ENCODE peak calls at places on chromosomes 2 and 18, in six cellular contexts. B is fibroblast of villous mesenchyme, Y is AG09319, O is heart left ventricle, I is HFFc6, G is GM06990. Z is an unnamed sample.
A peak's percentile ranks its signal among the peaks of the same experiment; 100 is the strongest.

GRCh38 chr18:13563390-13563805 is 163.0 kb downstream of the FAM210A start:
- DNase-seq in B (no peak), Y (no peak), O (no peak), I (no peak), G (peak; percentile 37), Z (no peak)

GRCh38 chr2:223576873-223577272 is 25.3 kb downstream of the SCG2 start:
- DNase-seq in B (peak; percentile 99), Y (peak; percentile 86), O (no peak), I (peak; percentile 88), G (no peak), Z (peak; percentile 43)

GRCh38 chr2:187299122-187299906 is 148.7 kb downstream of the CALCRL start:
- DNase-seq in B (no peak), Y (no peak), O (no peak), I (no peak), G (no peak), Z (no peak)

GRCh38 chr2:230714122-230714453 is 1.4 kb downstream of the CAB39 start:
- DNase-seq in B (peak; percentile 85), Y (no peak), O (no peak), I (peak; percentile 78), G (no peak), Z (peak; percentile 60)

GRCh38 chr2:60446413-60447358 is 106.8 kb downstream of the BCL11A start:
- DNase-seq in B (no peak), Y (no peak), O (no peak), I (no peak), G (peak; percentile 72), Z (no peak)

GRCh38 chr18:48036641-48037421 is 106.4 kb upstream of the SMAD2 start:
- DNase-seq in B (no peak), Y (no peak), O (no peak), I (no peak), G (no peak), Z (no peak)

GRCh38 chr2:238939074-238939473 is 91.2 kb downstream of the TWIST2 start:
- DNase-seq in B (peak; percentile 87), Y (peak; percentile 41), O (no peak), I (peak; percentile 28), G (no peak), Z (no peak)

GRCh38 chr18:2872095-2872494 is 25.3 kb downstream of the EMILIN2 start:
- DNase-seq in B (no peak), Y (no peak), O (no peak), I (no peak), G (no peak), Z (no peak)

GRCh38 chr2:214127178-214127970 is 283.5 kb upstream of the VWC2L start:
- DNase-seq in B (peak; percentile 59), Y (peak; percentile 25), O (no peak), I (peak; percentile 68), G (no peak), Z (no peak)

GRCh38 chr18:68056936-68057335 is 540.4 kb upstream of the DSEL start:
- DNase-seq in B (peak; percentile 31), Y (no peak), O (no peak), I (no peak), G (no peak), Z (no peak)

GRCh38 chr2:132816234-132816633 is 146.2 kb upstream of the LYPD1 start:
- DNase-seq in B (no peak), Y (no peak), O (no peak), I (no peak), G (no peak), Z (no peak)

GRCh38 chr2:189836644-189837043 is 52.4 kb downstream of the PMS1 start:
- DNase-seq in B (peak; percentile 96), Y (peak; percentile 89), O (no peak), I (peak; percentile 68), G (no peak), Z (no peak)

GRCh38 chr2:43355399-43355798 is 129.0 kb upstream of the ZFP36L2 start:
- DNase-seq in B (no peak), Y (no peak), O (no peak), I (no peak), G (no peak), Z (no peak)

GRCh38 chr2:169705927-169706326 is 11.7 kb downstream of the PHOSPHO2 start:
- DNase-seq in B (peak; percentile 76), Y (peak; percentile 71), O (no peak), I (no peak), G (no peak), Z (no peak)

GRCh38 chr18:12891561-12891960 is 7.5 kb upstream of the PTPN2 start:
- DNase-seq in B (no peak), Y (no peak), O (no peak), I (no peak), G (no peak), Z (no peak)

GRCh38 chr2:138239902-138240595 is 261.5 kb upstream of the SPOPL start:
- DNase-seq in B (peak; percentile 32), Y (no peak), O (no peak), I (no peak), G (no peak), Z (no peak)

GRCh38 chr2:177324797-177325196 is 60.3 kb upstream of the NFE2L2 start:
- DNase-seq in B (no peak), Y (no peak), O (no peak), I (no peak), G (no peak), Z (no peak)

GRCh38 chr2:122074201-122074600 is 318.8 kb downstream of the TSN start:
- DNase-seq in B (no peak), Y (no peak), O (no peak), I (no peak), G (no peak), Z (no peak)

GRCh38 chr2:17736989-17737388 is 16.6 kb downstream of the SMC6 start:
- DNase-seq in B (no peak), Y (no peak), O (no peak), I (peak; percentile 55), G (no peak), Z (no peak)

GRCh38 chr2:24855703-24856102 is 62.5 kb downstream of the CENPO start:
- DNase-seq in B (peak; percentile 87), Y (no peak), O (no peak), I (peak; percentile 49), G (no peak), Z (peak; percentile 67)

GRCh38 chr2:66069937-66070716 is 364.8 kb upstream of the MEIS1 start:
- DNase-seq in B (no peak), Y (no peak), O (no peak), I (no peak), G (no peak), Z (no peak)

GRCh38 chr18:79458917-79459803 is 63.4 kb downstream of the NFATC1 start:
- DNase-seq in B (no peak), Y (no peak), O (peak; percentile 37), I (no peak), G (no peak), Z (no peak)

GRCh38 chr2:190534310-190535118 is at the start of gene NEMP2:
- DNase-seq in B (peak; percentile 53), Y (no peak), O (peak; percentile 85), I (peak; percentile 11), G (peak; percentile 91), Z (peak; percentile 87)

GRCh38 chr2:28506112-28506511 is 10.3 kb downstream of the PLB1 start:
- DNase-seq in B (no peak), Y (no peak), O (no peak), I (no peak), G (no peak), Z (no peak)

GRCh38 chr2:109244750-109245382 is 115.9 kb downstream of the SH3RF3 start:
- DNase-seq in B (no peak), Y (no peak), O (no peak), I (no peak), G (no peak), Z (no peak)

GRCh38 chr18:57443716-57444115 is 8.5 kb downstream of the ONECUT2 start:
- DNase-seq in B (no peak), Y (no peak), O (no peak), I (no peak), G (no peak), Z (no peak)

GRCh38 chr18:57444301-57444759 is 9.2 kb downstream of the ONECUT2 start:
- DNase-seq in B (no peak), Y (no peak), O (no peak), I (no peak), G (no peak), Z (no peak)

GRCh38 chr18:57447154-57447621 is 12.0 kb downstream of the ONECUT2 start:
- DNase-seq in B (peak; percentile 20), Y (no peak), O (no peak), I (no peak), G (no peak), Z (peak; percentile 76)

GRCh38 chr18:57445488-57446319 is 10.5 kb downstream of the ONECUT2 start:
- DNase-seq in B (no peak), Y (no peak), O (no peak), I (no peak), G (no peak), Z (no peak)

DNA sequence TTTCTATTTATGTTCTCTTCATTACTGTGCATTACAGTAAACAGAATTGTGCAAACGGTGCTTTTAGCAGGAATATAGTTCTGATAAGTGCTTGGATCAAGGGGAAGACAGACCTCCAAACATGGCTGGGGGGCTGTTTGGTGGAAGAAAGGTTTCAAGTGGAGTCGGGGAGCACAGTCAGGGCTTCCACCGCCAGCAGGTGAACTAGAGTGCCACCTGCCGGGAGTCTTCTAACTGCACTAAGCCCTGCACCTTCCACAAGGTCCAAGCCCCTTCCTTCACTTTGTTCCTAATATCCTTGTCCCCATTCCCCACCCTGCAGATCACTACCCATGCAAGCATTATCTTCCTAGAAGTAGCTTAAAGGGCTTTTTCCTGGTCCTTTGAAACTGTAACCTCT is 11.1 kb downstream of the ONECUT2 start:
- DNase-seq in B (peak; percentile 14), Y (no peak), O (no peak), I (no peak), G (no peak), Z (no peak)
- TF ChIP-seq CTCF in B (peak; percentile 54), Y (peak; percentile 24), O (peak; percentile 14), I (peak; percentile 77), G (peak; percentile 79), Z (peak; percentile 34)

GRCh38 chr18:10437837-10438236 is 16.6 kb upstream of the APCDD1 start:
- DNase-seq in B (no peak), Y (no peak), O (no peak), I (no peak), G (no peak), Z (no peak)
- TF ChIP-seq CTCF in B (peak; percentile 35), Y (no peak), O (no peak), I (peak; percentile 71), G (no peak), Z (peak; percentile 43)

GRCh38 chr18:72543362-72544055 is 633 bp downstream of the CBLN2 start:
- DNase-seq in B (no peak), Y (no peak), O (no peak), I (no peak), G (peak; percentile 1), Z (no peak)

GRCh38 chr18:72541871-72542690 is 2.1 kb downstream of the CBLN2 start:
- DNase-seq in B (no peak), Y (no peak), O (no peak), I (no peak), G (peak; percentile 3), Z (peak; percentile 18)

GRCh38 chr18:72542993-72543361 is 1.2 kb downstream of the CBLN2 start:
- DNase-seq in B (no peak), Y (no peak), O (no peak), I (no peak), G (peak; percentile 1), Z (peak; percentile 12)

GRCh38 chr18:72539861-72540260 is 4.3 kb downstream of the CBLN2 start:
- DNase-seq in B (no peak), Y (no peak), O (no peak), I (no peak), G (no peak), Z (no peak)

GRCh38 chr18:72544092-72544886 is at the start of gene CBLN2:
- DNase-seq in B (peak; percentile 41), Y (peak; percentile 8), O (no peak), I (peak; percentile 18), G (peak; percentile 48), Z (peak; percentile 85)
- TF ChIP-seq CTCF in B (peak; percentile 53), Y (peak; percentile 81), O (peak; percentile 25), I (peak; percentile 75), G (peak; percentile 88), Z (peak; percentile 94)

GRCh38 chr2:127069003-127069402 is 38.0 kb downstream of the BIN1 start:
- DNase-seq in B (no peak), Y (no peak), O (no peak), I (no peak), G (no peak), Z (no peak)
- TF ChIP-seq CTCF in B (no peak), Y (no peak), O (no peak), I (no peak), G (no peak), Z (no peak)